ENCODE peak calls at places on chromosomes 4 and X, in ten cellular contexts. Z, X, E, S, F, J, R, H, I and P are unnamed samples.

GRCh38 chr4:169663894-169664293 is 43.5 kb downstream of the CLCN3 start:
- DNase-seq in E (peak; percentile 74), J (no peak), R (peak; percentile 2), H (no peak), X (no peak), I (no peak), Z (no peak), F (no peak), S (no peak), P (no peak)

GRCh38 chrX:10399152-10399741 is 221.1 kb downstream of the MID1 start:
- DNase-seq in H (no peak), F (no peak), X (no peak), I (no peak), E (no peak), S (no peak), Z (no peak), J (no peak), R (no peak), P (no peak)

GRCh38 chr4:156974264-156974663 is 2.7 kb upstream of the PDGFC start:
- DNase-seq in J (no peak), R (no peak), H (no peak), X (no peak), I (no peak), S (no peak), Z (no peak), F (no peak), E (no peak), P (no peak)

GRCh38 chrX:155768036-155768769 is 112.9 kb upstream of the VAMP7 start:
- DNase-seq in R (no peak), Z (no peak), X (no peak), E (no peak), J (no peak), I (no peak), H (no peak), F (no peak), S (no peak), P (no peak)

GRCh38 chrX:21975827-21976226 is 35.3 kb downstream of the SMS start:
- DNase-seq in I (no peak), E (no peak), H (no peak), Z (peak; percentile 20), R (no peak), X (no peak), J (no peak), F (no peak), S (no peak), P (no peak)

GRCh38 chrX:47796433-47796906 is 40.2 kb upstream of the ZNF81 start:
- DNase-seq in X (no peak), F (no peak), R (no peak), E (no peak), Z (no peak), J (no peak), S (no peak), H (no peak), I (no peak), P (no peak)

GRCh38 chrX:147877726-147878125 is 34.0 kb upstream of the FMR1 start:
- DNase-seq in F (no peak), I (no peak), J (no peak), E (no peak), Z (no peak), X (no peak), S (no peak), R (no peak), H (no peak), P (no peak)

GRCh38 chr4:54229631-54230478 is 762 bp downstream of the PDGFRA start:
- DNase-seq in I (no peak), J (peak; percentile 36), Z (no peak), E (no peak), F (no peak), R (peak; percentile 2), S (peak; percentile 35), X (no peak), H (no peak), P (no peak)

GRCh38 chr4:40292313-40292759 is 42.8 kb upstream of the CHRNA9 start:
- DNase-seq in F (no peak), I (no peak), Z (no peak), R (no peak), H (no peak), J (no peak), X (no peak), S (no peak), E (no peak), P (no peak)

GRCh38 chr4:80362578-80363181 is 27.1 kb downstream of the CFAP299 start:
- DNase-seq in X (peak; percentile 43), R (peak; percentile 41), I (no peak), F (peak; percentile 50), J (no peak), H (peak; percentile 5), E (peak; percentile 62), Z (no peak), S (peak; percentile 56), P (peak; percentile 19)

GRCh38 chrX:87388381-87388780 is 129.2 kb upstream of the KLHL4 start:
- DNase-seq in Z (no peak), J (no peak), F (no peak), R (no peak), S (no peak), E (no peak), X (no peak), H (no peak), I (no peak), P (no peak)

GRCh38 chrX:4253092-4253491 is 539.6 kb upstream of the PRKX start:
- DNase-seq in J (no peak), I (no peak), R (no peak), E (no peak), S (no peak), X (no peak), F (peak; percentile 47), Z (no peak), H (no peak), P (no peak)

GRCh38 chrX:143934542-143934941 is 50.7 kb downstream of the UBE2NL start:
- DNase-seq in S (no peak), J (no peak), X (no peak), R (no peak), F (no peak), I (no peak), Z (no peak), H (no peak), E (no peak), P (no peak)
- H3K9me3 ChIP-seq in S (no peaks in the 10 kb centered on the region), J (no peaks in the 10 kb centered on the region), X (no peaks in the 10 kb centered on the region), R (no peaks in the 10 kb centered on the region), F (no peaks in the 10 kb centered on the region), I (no peaks in the 10 kb centered on the region), Z (no peaks in the 10 kb centered on the region), H (no peaks in the 10 kb centered on the region), E (no peaks in the 10 kb centered on the region), P (no peaks in the 10 kb centered on the region)

GRCh38 chrX:56031409-56031808 is 200.7 kb upstream of the KLF8 start:
- DNase-seq in X (no peak), S (no peak), F (no peak), J (no peak), R (no peak), E (no peak), I (no peak), Z (no peak), H (no peak), P (no peak)

GRCh38 chrX:56026816-56027215 is 205.3 kb upstream of the KLF8 start:
- DNase-seq in R (no peak), F (no peak), I (no peak), S (no peak), E (no peak), Z (no peak), X (no peak), H (no peak), J (no peak), P (no peak)

GRCh38 chrX:56029188-56029587 is 203.0 kb upstream of the KLF8 start:
- DNase-seq in I (no peak), S (no peak), H (no peak), J (no peak), Z (no peak), E (no peak), F (no peak), X (no peak), R (no peak), P (no peak)

GRCh38 chrX:56025872-56026571 is 206.1 kb upstream of the KLF8 start:
- DNase-seq in E (no peak), R (no peak), X (no peak), H (no peak), Z (no peak), S (no peak), J (no peak), I (no peak), F (no peak), P (no peak)

DNA sequence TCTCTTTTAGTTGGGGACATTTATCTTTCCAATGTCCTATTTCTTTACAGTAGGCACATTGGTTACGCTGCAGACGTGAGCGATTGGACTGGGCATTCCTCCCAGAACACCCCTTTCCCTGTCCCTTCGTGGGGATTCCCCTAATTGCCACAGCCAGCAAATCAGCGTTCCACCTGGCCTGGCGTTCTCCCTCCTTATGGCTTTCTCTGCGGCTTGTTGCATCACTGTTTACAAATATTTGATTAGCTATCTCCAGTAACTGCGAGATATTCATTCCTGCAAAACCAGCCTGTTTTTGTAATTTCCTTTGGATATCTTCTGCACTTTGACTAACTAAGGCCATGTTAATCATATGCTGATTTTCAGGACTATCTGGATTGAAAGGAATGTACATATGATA is 202.5 kb upstream of the KLF8 start:
- DNase-seq in F (no peak), S (no peak), R (no peak), I (peak; percentile 53), Z (no peak), J (no peak), H (no peak), X (no peak), E (no peak), P (no peak)
- H3K9me3 ChIP-seq in F (no peaks in the 10 kb centered on the region), S (no peaks in the 10 kb centered on the region), R (no peaks in the 10 kb centered on the region), I (no peaks in the 10 kb centered on the region), Z (no peaks in the 10 kb centered on the region), J (no peaks in the 10 kb centered on the region), H (no peaks in the 10 kb centered on the region), X (no peaks in the 10 kb centered on the region), E (no peaks in the 10 kb centered on the region), P (no peaks in the 10 kb centered on the region)

DNA sequence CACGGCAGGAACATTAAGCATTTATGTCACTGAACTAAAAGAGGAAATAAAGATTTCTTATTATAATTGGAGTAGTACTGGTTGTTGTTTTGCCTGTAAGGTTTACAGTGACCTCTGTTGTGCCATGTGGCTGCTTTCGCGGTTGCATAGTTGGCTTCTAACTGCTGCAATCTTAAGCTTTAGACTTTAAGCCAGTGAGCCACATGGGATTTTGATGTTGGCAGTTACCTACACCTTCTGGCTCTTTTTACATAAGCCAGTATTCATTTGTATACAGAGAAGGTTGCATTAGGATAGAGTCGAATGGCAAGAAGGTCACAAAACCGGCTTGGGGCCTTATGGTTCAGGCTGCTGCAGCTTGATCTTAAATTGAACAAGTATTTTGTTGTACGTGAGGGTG is 1311.6 kb downstream of the RAPGEF2 start:
- DNase-seq in I (no peak), S (no peak), E (no peak), F (no peak), Z (no peak), R (no peak), H (no peak), X (no peak), J (no peak), P (no peak)
- H3K9me3 ChIP-seq in I (no peaks in the 10 kb centered on the region), S (no peaks in the 10 kb centered on the region), E (no peaks in the 10 kb centered on the region), F (no peaks in the 10 kb centered on the region), Z (no peaks in the 10 kb centered on the region), R (no peaks in the 10 kb centered on the region), H (no peaks in the 10 kb centered on the region), X (no peaks in the 10 kb centered on the region), J (no peaks in the 10 kb centered on the region), P (no peaks in the 10 kb centered on the region)

DNA sequence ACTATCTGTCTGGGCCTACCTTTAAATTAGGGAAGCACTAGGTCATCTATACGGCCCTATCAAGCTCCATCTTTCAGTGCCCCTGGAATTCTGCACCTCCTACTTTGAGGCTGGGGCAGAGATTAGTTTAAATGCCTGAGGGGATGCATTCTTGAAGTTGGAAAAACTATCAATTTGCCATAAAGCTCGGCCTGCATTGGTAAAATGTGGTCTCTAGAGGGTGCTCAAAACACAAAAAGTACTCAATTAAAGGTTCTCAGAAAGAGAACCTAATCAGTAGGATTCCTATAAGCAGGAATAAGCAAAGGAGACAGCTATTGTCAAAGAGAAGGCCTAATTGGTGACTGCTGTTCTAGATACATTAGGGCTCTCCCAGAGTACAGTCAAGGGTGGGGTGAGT is 111.7 kb downstream of the AMER1 start:
- DNase-seq in H (no peak), S (no peak), J (no peak), E (no peak), X (no peak), Z (no peak), R (peak; percentile 14), I (no peak), F (no peak), P (no peak)
- H3K9me3 ChIP-seq in H (no peaks in the 10 kb centered on the region), S (no peaks in the 10 kb centered on the region), J (peaks cover 18% of the 10 kb centered on the region), E (peaks cover 2% of the 10 kb centered on the region), X (no peaks in the 10 kb centered on the region), Z (no peaks in the 10 kb centered on the region), R (no peaks in the 10 kb centered on the region), I (no peaks in the 10 kb centered on the region), F (no peaks in the 10 kb centered on the region), P (no peaks in the 10 kb centered on the region)